ENCODE peak calls at places on chromosomes 12 and 14, in ten cellular contexts. A, G, C, I, B, L, F, M, E and O are unnamed samples.
A peak's percentile ranks its signal among the peaks of the same experiment; 100 is the strongest.

GRCh38 chr12:2212537-2212936 is 159.8 kb downstream of the CACNA1C start:
- DNase-seq in A (no peak), G (no peak), C (no peak), I (no peak), B (no peak), L (no peak), F (no peak), M (no peak), E (no peak), O (no peak)

GRCh38 chr12:56723352-56723751 is 1.7 kb downstream of the NACA start:
- DNase-seq in A (no peak), G (no peak), C (no peak), I (no peak), B (no peak), L (no peak), F (no peak), M (no peak), E (no peak), O (no peak)

GRCh38 chr12:60100852-60101251 is 505.0 kb downstream of the SLC16A7 start:
- DNase-seq in A (no peak), G (no peak), C (no peak), I (no peak), B (no peak), L (no peak), F (no peak), M (no peak), E (no peak), O (no peak)

GRCh38 chr12:116559330-116560080 is at the start of gene MAP1LC3B2:
- DNase-seq in A (no peak), G (no peak), C (no peak), I (peak; percentile 16), B (peak; percentile 91), L (peak; percentile 75), F (no peak), M (peak; percentile 53), E (peak; percentile 68), O (no peak)

GRCh38 chr14:53042480-53042879 is 91.6 kb upstream of the FERMT2 start:
- DNase-seq in A (no peak), G (no peak), C (no peak), I (no peak), B (no peak), L (no peak), F (no peak), M (no peak), E (no peak), O (no peak)

GRCh38 chr12:100927825-100928224 is 133.2 kb downstream of the ANO4 start:
- DNase-seq in A (no peak), G (no peak), C (no peak), I (no peak), B (no peak), L (no peak), F (no peak), M (no peak), E (no peak), O (peak; percentile 29)

GRCh38 chr12:47591387-47591786 is 114.4 kb downstream of the RPAP3 start:
- DNase-seq in A (no peak), G (no peak), C (no peak), I (no peak), B (no peak), L (no peak), F (no peak), M (no peak), E (no peak), O (no peak)

GRCh38 chr14:69241577-69241976 is 18.4 kb upstream of the GALNT16 start:
- DNase-seq in A (no peak), G (no peak), C (no peak), I (no peak), B (no peak), L (no peak), F (no peak), M (no peak), E (no peak), O (no peak)

GRCh38 chr12:100234166-100234565 is 32.7 kb downstream of the DEPDC4 start:
- DNase-seq in A (no peak), G (no peak), C (no peak), I (no peak), B (no peak), L (no peak), F (no peak), M (no peak), E (no peak), O (no peak)

GRCh38 chr12:20631711-20632110 is 63.4 kb upstream of the SLCO1C1 start:
- DNase-seq in A (no peak), G (no peak), C (no peak), I (no peak), B (no peak), L (no peak), F (no peak), M (no peak), E (no peak), O (no peak)

GRCh38 chr14:104794641-104795467 is 694 bp downstream of the AKT1 start:
- DNase-seq in A (no peak), G (no peak), C (no peak), I (no peak), B (peak; percentile 35), L (peak; percentile 64), F (no peak), M (no peak), E (no peak), O (no peak)

GRCh38 chr14:57391609-57392195 is 1.3 kb downstream of the NAA30 start:
- DNase-seq in A (peak; percentile 39), G (no peak), C (no peak), I (no peak), B (peak; percentile 10), L (no peak), F (no peak), M (no peak), E (no peak), O (no peak)

GRCh38 chr12:66942741-66943465 is 264.0 kb upstream of the GRIP1 start:
- DNase-seq in A (no peak), G (no peak), C (no peak), I (no peak), B (no peak), L (no peak), F (no peak), M (no peak), E (no peak), O (no peak)

GRCh38 chr12:80936642-80937390 is 918 bp downstream of the LIN7A start:
- DNase-seq in A (no peak), G (peak; percentile 48), C (no peak), I (peak; percentile 36), B (no peak), L (peak; percentile 64), F (peak; percentile 41), M (no peak), E (no peak), O (peak; percentile 32)

GRCh38 chr12:62785941-62786559 is 148.9 kb downstream of the PPM1H start:
- DNase-seq in A (peak; percentile 41), G (peak; percentile 27), C (peak; percentile 10), I (no peak), B (peak; percentile 28), L (no peak), F (no peak), M (no peak), E (no peak), O (peak; percentile 92)

GRCh38 chr14:68791078-68791983 is 1.5 kb downstream of the ZFP36L1 start:
- DNase-seq in A (no peak), G (no peak), C (no peak), I (no peak), B (peak; percentile 46), L (no peak), F (no peak), M (no peak), E (no peak), O (peak; percentile 53)

GRCh38 chr14:62528296-62528695 is 517.0 kb downstream of the KCNH5 start:
- DNase-seq in A (no peak), G (no peak), C (no peak), I (no peak), B (no peak), L (no peak), F (no peak), M (no peak), E (no peak), O (no peak)

GRCh38 chr12:29783773-29784666 is at the start of gene TMTC1:
- DNase-seq in A (no peak), G (peak; percentile 92), C (peak; percentile 57), I (peak; percentile 47), B (peak; percentile 11), L (peak; percentile 64), F (peak; percentile 41), M (peak; percentile 42), E (no peak), O (peak; percentile 17)